ENCODE peak calls at places on chromosomes 13 and 19, in eight cellular contexts. F, O, J, U, R, D, G and X are unnamed samples. For H3K9me3, the result is how much of the 10 kb centered on the place peaks cover.

GRCh38 chr19:41327499-41328156 is 17.7 kb downstream of the CCDC97 start:
- DNase-seq in R (no peak), O (peak), J (peak), F (no peak), D (no peak), G (peak), U (no peak), X (no peak)

GRCh38 chr13:97600438-97601080 is 166.6 kb downstream of the RAP2A start:
- DNase-seq in J (no peak), O (peak), D (no peak), R (no peak), G (peak), F (peak), U (no peak), X (no peak)

GRCh38 chr13:32538234-32538620 is 368 bp downstream of the N4BP2L2 start:
- DNase-seq in U (no peak), R (no peak), J (no peak), D (peak), O (peak), G (peak), F (no peak), X (no peak)

GRCh38 chr13:95360464-95361097 is 59.3 kb upstream of the ABCC4 start:
- DNase-seq in U (no peak), O (no peak), G (peak), J (no peak), F (no peak), R (no peak), D (no peak), X (no peak)

GRCh38 chr19:1265611-1266115 is 3.5 kb upstream of the CIRBP start:
- DNase-seq in R (no peak), J (peak), D (peak), U (no peak), O (peak), G (peak), F (no peak), X (peak)

GRCh38 chr13:41917641-41918040 is 43.3 kb downstream of the VWA8 start:
- DNase-seq in D (no peak), J (no peak), R (no peak), F (peak), U (no peak), G (peak), O (peak), X (no peak)

GRCh38 chr13:24086642-24087041 is 73.9 kb upstream of the SPATA13 start:
- DNase-seq in D (no peak), J (no peak), G (no peak), F (no peak), O (no peak), R (no peak), U (no peak), X (no peak)

GRCh38 chr19:46860846-46861690 is at the start of gene ARHGAP35:
- DNase-seq in O (no peak), F (no peak), J (peak), D (peak), R (no peak), G (no peak), U (no peak), X (peak)

GRCh38 chr19:18418034-18418724 is 1.0 kb upstream of the SSBP4 start:
- DNase-seq in U (no peak), J (peak), G (no peak), F (no peak), D (no peak), R (no peak), O (no peak), X (peak)

GRCh38 chr13:74061939-74062595 is 72.1 kb downstream of the KLF12 start:
- DNase-seq in F (no peak), O (peak), R (no peak), G (peak), D (no peak), J (no peak), U (no peak), X (no peak)

GRCh38 chr13:48199404-48199991 is 33.5 kb upstream of the ITM2B start:
- DNase-seq in R (no peak), O (no peak), F (no peak), G (no peak), D (no peak), U (no peak), J (no peak), X (no peak)

GRCh38 chr13:76888421-76888820 is 2.2 kb upstream of the KCTD12 start:
- DNase-seq in O (no peak), R (no peak), F (no peak), D (no peak), U (no peak), G (no peak), J (no peak), X (no peak)

GRCh38 chr19:16373539-16373938 is 48.9 kb downstream of the KLF2 start:
- DNase-seq in O (peak), R (no peak), U (no peak), G (peak), D (no peak), J (no peak), F (peak), X (peak)

GRCh38 chr19:39428309-39429112 is 7.2 kb downstream of the RPS16 start:
- DNase-seq in D (peak), R (no peak), J (no peak), U (peak), F (peak), O (peak), G (peak), X (peak)

GRCh38 chr13:94435604-94436226 is 43.8 kb downstream of the DCT start:
- DNase-seq in J (no peak), D (peak), O (peak), R (peak), F (peak), U (peak), G (peak), X (no peak)

GRCh38 chr19:54644056-54644455 is 13.8 kb downstream of the LILRB1 start:
- DNase-seq in D (no peak), G (no peak), F (no peak), O (no peak), U (no peak), R (no peak), J (peak), X (no peak)

GRCh38 chr13:111319998-111320911 is at the start of gene TEX29:
- DNase-seq in J (peak), O (no peak), D (no peak), R (no peak), F (no peak), G (no peak), U (no peak), X (no peak)

GRCh38 chr19:2984196-2984490 is 6.8 kb downstream of the TLE6 start:
- DNase-seq in R (no peak), G (no peak), J (no peak), U (no peak), D (no peak), O (no peak), F (no peak), X (no peak)

GRCh38 chr13:43331676-43332075 is 308.3 kb downstream of the DNAJC15 start:
- DNase-seq in R (no peak), D (no peak), U (no peak), F (no peak), G (peak), O (peak), J (no peak), X (no peak)

GRCh38 chr13:41633776-41634175 is 176.4 kb downstream of the RGCC start:
- DNase-seq in D (no peak), R (no peak), J (no peak), F (no peak), O (no peak), G (no peak), U (no peak), X (no peak)

GRCh38 chr19:33301900-33302174 is 497 bp downstream of the CEBPA start:
- DNase-seq in R (no peak), O (no peak), U (no peak), J (no peak), F (no peak), D (no peak), G (no peak), X (no peak)

GRCh38 chr19:16678498-16678897 is 17.6 kb downstream of the TMEM38A start:
- DNase-seq in F (no peak), D (no peak), G (no peak), O (no peak), U (no peak), R (no peak), J (no peak), X (no peak)

GRCh38 chr19:46529622-46530451 is 34.2 kb upstream of the PNMA8B start:
- DNase-seq in D (peak), O (peak), R (no peak), G (no peak), F (no peak), J (peak), U (no peak), X (peak)

GRCh38 chr13:98039261-98039660 is 85.8 kb downstream of the IPO5 start:
- DNase-seq in F (no peak), D (no peak), G (no peak), R (no peak), O (no peak), J (no peak), U (no peak), X (no peak)

GRCh38 chr13:108478179-108478578 is 151.2 kb upstream of the MYO16 start:
- DNase-seq in G (no peak), J (no peak), R (no peak), O (no peak), F (no peak), D (no peak), U (no peak), X (no peak)

GRCh38 chr13:66673401-66673800 is 556.7 kb downstream of the PCDH9 start:
- DNase-seq in D (no peak), J (no peak), F (peak), G (peak), R (no peak), U (no peak), O (peak), X (no peak)

GRCh38 chr19:2150794-2151338 is 500 bp downstream of the AP3D1 start:
- DNase-seq in D (no peak), J (peak), R (no peak), G (no peak), U (no peak), F (no peak), O (no peak), X (no peak)

GRCh38 chr13:76792680-76793334 is 93.4 kb downstream of the KCTD12 start:
- DNase-seq in F (no peak), D (no peak), U (no peak), R (no peak), G (peak), J (no peak), O (peak), X (no peak)

GRCh38 chr13:79490846-79491245 is 9.9 kb downstream of the NDFIP2 start:
- DNase-seq in O (no peak), D (no peak), J (no peak), R (no peak), F (no peak), U (no peak), G (no peak), X (no peak)

GRCh38 chr13:36370108-36370429 is 23.9 kb upstream of the SPART start:
- DNase-seq in R (no peak), J (no peak), D (no peak), G (peak), O (no peak), F (no peak), U (no peak), X (no peak)

GRCh38 chr19:37817180-37817911 is 38.0 kb upstream of the ZNF573 start:
- DNase-seq in F (no peak), D (no peak), G (peak), U (peak), J (peak), R (no peak), O (peak), X (peak)
- H3K4me3 ChIP-seq in F (peak), D (no peak), G (peak), U (peak), J (peak), R (no peak), O (peak), X (peak)

GRCh38 chr19:36652958-36653357 is 13.7 kb downstream of the ZNF461 start:
- DNase-seq in R (no peak), G (no peak), D (no peak), U (no peak), O (no peak), F (no peak), J (no peak), X (no peak)
- H3K9me3 ChIP-seq in R (under half), G (under half), D (half or more), U (under half), O (under half), F (half or more), J (half or more), X (under half)

GRCh38 chr19:35986664-35987570 is 8.1 kb upstream of the SDHAF1 start:
- DNase-seq in D (peak), J (peak), R (no peak), U (no peak), G (no peak), F (no peak), O (no peak), X (no peak)

GRCh38 chr19:35988824-35989223 is 6.2 kb upstream of the SDHAF1 start:
- DNase-seq in F (no peak), D (no peak), U (no peak), R (no peak), G (no peak), J (no peak), O (no peak), X (no peak)

GRCh38 chr19:35990771-35991730 is 3.9 kb upstream of the SDHAF1 start:
- DNase-seq in G (no peak), F (no peak), D (no peak), J (no peak), R (no peak), U (no peak), O (no peak), X (no peak)

GRCh38 chr19:35986111-35986510 is 8.9 kb upstream of the SDHAF1 start:
- DNase-seq in J (no peak), O (no peak), G (no peak), F (no peak), R (no peak), U (no peak), D (no peak), X (no peak)

GRCh38 chr19:35987571-35987896 is 7.5 kb upstream of the SDHAF1 start:
- DNase-seq in U (no peak), G (no peak), R (no peak), F (no peak), O (no peak), J (no peak), D (no peak), X (no peak)
- H3K4me3 ChIP-seq in U (no peak), G (no peak), R (peak), F (no peak), O (peak), J (peak), D (peak), X (no peak)

DNA sequence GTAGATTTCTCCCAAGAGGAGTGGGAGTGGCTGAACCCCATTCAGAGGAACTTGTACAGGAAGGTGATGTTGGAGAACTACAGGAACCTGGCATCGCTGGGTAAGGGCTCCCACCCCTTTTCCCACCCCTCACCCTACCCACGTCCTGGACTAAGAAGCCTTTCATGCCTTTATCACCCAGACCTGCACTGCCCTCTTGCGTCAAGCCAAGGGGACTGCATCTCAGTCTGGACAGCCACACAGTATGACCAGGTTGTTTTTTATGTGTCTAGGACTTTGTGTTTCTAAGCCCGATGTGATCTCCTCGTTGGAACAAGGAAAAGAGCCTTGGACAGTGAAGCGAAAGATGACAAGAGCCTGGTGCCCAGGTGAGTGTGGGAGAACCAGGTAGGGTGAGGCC is 8.8 kb downstream of the ZFP28 start:
- DNase-seq in U (no peak), D (no peak), J (no peak), F (no peak), O (no peak), R (no peak), G (no peak), X (no peak)
- H3K9me3 ChIP-seq in U (under half), D (half or more), J (half or more), F (under half), O (under half), R (under half), G (under half), X (under half)

DNA sequence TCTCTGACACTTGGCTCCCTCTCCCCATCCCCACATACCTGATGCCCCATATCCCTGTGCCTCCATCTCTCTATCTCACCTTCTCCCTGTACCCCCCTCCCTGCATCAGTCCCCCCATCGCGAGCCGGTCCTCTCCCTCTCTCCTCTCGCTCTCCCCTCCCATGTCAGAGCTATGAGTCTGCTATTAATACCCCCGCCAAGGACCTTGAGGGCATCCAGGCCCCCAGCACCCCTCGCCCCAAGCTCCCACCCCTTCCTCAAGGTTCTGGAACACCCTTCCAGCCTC is 1.6 kb downstream of the GRIN2D start:
- DNase-seq in O (no peak), U (no peak), D (no peak), R (no peak), G (no peak), J (no peak), F (no peak), X (no peak)
- H3K4me3 ChIP-seq in O (no peak), U (no peak), D (no peak), R (no peak), G (no peak), J (no peak), F (no peak), X (no peak)

DNA sequence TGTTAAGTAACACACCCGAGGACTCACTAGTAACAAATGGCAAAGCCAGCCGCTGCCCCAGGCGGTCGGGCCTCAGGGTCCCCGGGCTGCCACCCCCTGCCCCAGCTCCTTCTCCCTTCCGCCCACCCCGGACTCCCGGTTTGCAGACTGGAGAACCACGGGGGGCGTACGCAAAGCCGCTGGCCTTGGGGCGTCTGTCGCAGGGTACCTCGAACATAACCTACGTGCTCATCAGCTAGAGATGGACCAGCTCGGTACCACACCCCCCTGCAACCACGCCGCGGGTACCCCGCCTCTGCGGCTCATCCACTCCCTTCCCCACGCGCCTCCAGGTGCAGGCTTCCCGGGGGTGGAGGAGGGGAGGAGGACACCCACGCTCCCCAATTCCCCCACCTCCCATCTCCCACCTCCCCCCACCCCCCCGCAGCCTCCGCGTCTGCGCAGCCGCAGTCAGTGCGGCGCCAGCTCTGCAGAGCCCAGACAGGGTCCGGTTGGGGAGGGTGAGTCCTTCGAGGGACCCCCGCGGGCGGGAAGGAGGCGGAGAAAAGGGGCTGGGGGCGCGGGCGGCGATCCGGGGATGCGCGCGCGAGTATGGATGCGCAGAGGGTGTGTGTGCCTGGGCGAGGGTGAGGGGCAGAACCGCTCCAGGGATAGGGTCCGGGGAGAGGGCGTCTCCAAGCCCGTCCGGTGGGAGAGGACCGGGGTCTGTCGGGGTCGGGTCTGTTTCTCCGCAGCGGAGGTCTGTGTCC is at the start of gene SMIM17:
- DNase-seq in G (no peak), F (no peak), D (no peak), J (no peak), O (no peak), U (no peak), R (no peak), X (no peak)
- H3K9me3 ChIP-seq in G (under half), F (half or more), D (half or more), J (under half), O (under half), U (under half), R (under half), X (under half)

GRCh38 chr13:63643543-63643942 is 2227.9 kb upstream of the PCDH20 start:
- DNase-seq in U (no peak), D (no peak), G (no peak), R (no peak), O (no peak), J (no peak), F (no peak), X (no peak)
- H3K4me3 ChIP-seq in U (no peak), D (no peak), G (no peak), R (no peak), O (no peak), J (no peak), F (no peak), X (no peak)

DNA sequence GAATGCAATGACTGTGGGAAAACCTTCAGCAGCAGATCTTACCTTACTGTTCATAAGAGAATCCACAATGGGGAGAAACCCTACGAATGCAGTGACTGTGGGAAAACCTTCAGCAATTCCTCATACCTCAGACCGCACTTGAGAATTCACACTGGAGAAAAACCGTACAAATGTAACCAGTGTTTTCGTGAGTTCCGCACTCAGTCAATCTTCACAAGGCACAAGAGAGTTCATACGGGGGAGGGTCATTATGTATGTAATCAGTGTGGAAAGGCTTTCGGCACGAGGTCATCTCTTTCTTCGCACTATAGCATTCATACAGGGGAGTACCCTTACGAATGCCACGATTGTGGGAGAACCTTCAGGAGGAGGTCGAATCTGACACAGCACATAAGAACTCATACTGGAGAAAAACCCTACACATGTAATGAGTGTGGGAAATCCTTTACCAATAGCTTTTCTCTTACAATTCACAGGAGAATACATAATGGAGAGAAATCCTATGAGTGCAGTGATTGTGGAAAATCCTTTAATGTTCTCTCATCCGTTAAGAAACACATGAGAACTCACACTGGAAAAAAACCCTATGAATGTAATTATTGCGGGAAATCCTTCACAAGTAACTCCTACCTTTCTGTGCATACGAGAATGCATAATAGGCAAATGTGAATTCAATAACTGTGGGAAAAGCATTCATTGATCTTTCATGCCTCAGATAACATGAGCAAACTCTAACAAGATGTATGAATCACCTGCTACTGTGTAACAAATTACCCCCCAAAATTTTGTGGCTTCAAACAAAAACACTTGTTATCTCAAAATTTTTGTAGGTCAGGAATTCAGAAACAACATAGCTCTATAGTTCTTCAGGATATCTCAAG is 13.8 kb downstream of the ZNF557 start:
- DNase-seq in F (no peak), J (no peak), U (no peak), O (peak), R (no peak), G (peak), D (no peak), X (no peak)
- H3K9me3 ChIP-seq in F (half or more), J (half or more), U (half or more), O (under half), R (half or more), G (half or more), D (half or more), X (under half)